ENCODE peak calls at places on chromosomes 4 and X, in five cellular contexts. One of them, this sample, is unnamed.

GRCh38 chr4:186202490-186203140 is 11.2 kb downstream of the CYP4V2 start:
- DNase-seq in mesenchymal stem cell: no peak
- DNase-seq in PC-9: no peak
- DNase-seq in tibial nerve: no peak
- DNase-seq in Peyer's patch: no peak
- DNase-seq in this sample: no peak

GRCh38 chrX:65072590-65072989 is 96.3 kb upstream of the ZC4H2 start:
- DNase-seq in mesenchymal stem cell: no peak
- DNase-seq in PC-9: no peak
- DNase-seq in tibial nerve: no peak
- DNase-seq in Peyer's patch: no peak
- DNase-seq in this sample: no peak

GRCh38 chr4:119510750-119511149 is 117.9 kb downstream of the PDE5A start:
- DNase-seq in mesenchymal stem cell: no peak
- DNase-seq in PC-9: no peak
- DNase-seq in tibial nerve: no peak
- DNase-seq in Peyer's patch: no peak
- DNase-seq in this sample: no peak

GRCh38 chr4:18343581-18343980 is 322.0 kb upstream of the LCORL start:
- DNase-seq in mesenchymal stem cell: no peak
- DNase-seq in PC-9: no peak
- DNase-seq in tibial nerve: no peak
- DNase-seq in Peyer's patch: no peak
- DNase-seq in this sample: no peak

GRCh38 chrX:124344246-124344645 is 2.1 kb upstream of the SH2D1A start:
- DNase-seq in mesenchymal stem cell: no peak
- DNase-seq in PC-9: no peak
- DNase-seq in tibial nerve: no peak
- DNase-seq in Peyer's patch: no peak
- DNase-seq in this sample: no peak

GRCh38 chr4:87150498-87151261 is 69.7 kb downstream of the KLHL8 start:
- DNase-seq in mesenchymal stem cell: peak
- DNase-seq in PC-9: peak
- DNase-seq in tibial nerve: peak
- DNase-seq in Peyer's patch: no peak
- DNase-seq in this sample: peak

GRCh38 chrX:118727686-118728339 is 407 bp downstream of the IL13RA1 start:
- DNase-seq in mesenchymal stem cell: peak
- DNase-seq in PC-9: peak
- DNase-seq in tibial nerve: no peak
- DNase-seq in Peyer's patch: peak
- DNase-seq in this sample: peak

GRCh38 chr4:94339779-94340178 is 2.9 kb downstream of the HPGDS start:
- DNase-seq in mesenchymal stem cell: no peak
- DNase-seq in PC-9: no peak
- DNase-seq in tibial nerve: no peak
- DNase-seq in Peyer's patch: no peak
- DNase-seq in this sample: no peak

GRCh38 chrX:116317409-116317808 is 119.0 kb upstream of the SLC6A14 start:
- DNase-seq in mesenchymal stem cell: peak
- DNase-seq in PC-9: no peak
- DNase-seq in tibial nerve: no peak
- DNase-seq in Peyer's patch: no peak
- DNase-seq in this sample: no peak

GRCh38 chr4:145882594-145882993 is 56.0 kb downstream of the ZNF827 start:
- DNase-seq in mesenchymal stem cell: no peak
- DNase-seq in PC-9: no peak
- DNase-seq in tibial nerve: no peak
- DNase-seq in Peyer's patch: no peak
- DNase-seq in this sample: no peak

GRCh38 chr4:47913858-47914218 is 545 bp downstream of the NFXL1 start:
- DNase-seq in mesenchymal stem cell: peak
- DNase-seq in PC-9: no peak
- DNase-seq in tibial nerve: no peak
- DNase-seq in Peyer's patch: no peak
- DNase-seq in this sample: peak

GRCh38 chrX:102345916-102346315 is 93.9 kb downstream of the NXF2B start:
- DNase-seq in mesenchymal stem cell: peak
- DNase-seq in PC-9: peak
- DNase-seq in tibial nerve: peak
- DNase-seq in Peyer's patch: peak
- DNase-seq in this sample: peak

DNA sequence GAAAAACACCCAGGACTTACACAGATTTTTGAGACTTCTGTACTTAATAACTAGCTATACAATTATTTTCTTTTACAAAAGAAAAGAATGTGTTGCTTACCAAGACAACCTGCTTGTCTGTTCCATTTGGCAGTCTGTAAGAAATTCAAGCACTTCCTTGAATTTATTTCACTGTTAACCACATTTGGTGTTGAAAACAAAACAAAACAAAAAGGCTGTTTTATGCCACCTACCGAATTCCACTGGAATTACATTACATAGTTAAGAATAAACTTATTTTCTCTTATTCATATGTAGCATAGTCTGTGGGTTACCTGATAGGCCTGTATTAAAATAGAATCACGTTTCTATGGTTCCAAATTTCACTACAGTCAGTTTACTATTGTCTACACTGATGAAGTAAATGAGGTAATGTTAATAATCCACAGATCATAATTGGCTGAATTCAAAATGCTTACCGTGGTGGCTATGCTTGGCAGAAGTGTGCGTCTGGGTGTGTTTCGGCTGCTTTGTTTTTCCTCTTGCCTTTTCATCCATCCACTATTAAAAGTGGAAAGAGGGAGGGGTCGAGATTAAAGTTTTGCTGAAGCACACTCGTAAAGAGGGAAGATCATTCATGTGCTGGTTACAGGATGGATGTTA is at the start of gene TLR1:
- DNase-seq in mesenchymal stem cell: peak
- DNase-seq in PC-9: no peak
- DNase-seq in tibial nerve: no peak
- DNase-seq in Peyer's patch: no peak
- DNase-seq in this sample: no peak
- H3K4me3 ChIP-seq in mesenchymal stem cell: peak
- H3K4me3 ChIP-seq in PC-9: no peak
- H3K4me3 ChIP-seq in tibial nerve: peak
- H3K4me3 ChIP-seq in Peyer's patch: peak
- H3K4me3 ChIP-seq in this sample: no peak

DNA sequence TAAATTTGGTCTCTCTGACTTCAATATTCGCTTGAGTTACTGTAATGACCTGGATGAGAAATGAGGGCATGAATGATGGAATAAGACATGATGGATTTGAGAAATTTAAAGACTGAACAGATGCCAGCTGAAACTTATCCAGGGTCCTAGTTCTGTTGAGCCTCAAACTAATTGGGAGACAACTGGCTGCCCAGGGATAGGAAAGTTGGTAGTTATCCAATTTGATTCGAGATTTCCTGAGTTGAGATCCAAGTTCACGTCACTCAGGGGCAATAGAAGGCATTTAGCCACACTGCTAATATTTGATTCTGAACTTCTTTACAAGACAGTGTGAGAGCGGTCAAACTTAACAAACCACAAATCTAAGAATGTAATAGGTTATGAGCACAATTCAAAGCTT is 159.0 kb upstream of the CXCL13 start:
- DNase-seq in mesenchymal stem cell: no peak
- DNase-seq in PC-9: no peak
- DNase-seq in tibial nerve: no peak
- DNase-seq in Peyer's patch: no peak
- DNase-seq in this sample: no peak
- H3K4me3 ChIP-seq in mesenchymal stem cell: no peak
- H3K4me3 ChIP-seq in PC-9: no peak
- H3K4me3 ChIP-seq in tibial nerve: no peak
- H3K4me3 ChIP-seq in Peyer's patch: no peak
- H3K4me3 ChIP-seq in this sample: no peak

DNA sequence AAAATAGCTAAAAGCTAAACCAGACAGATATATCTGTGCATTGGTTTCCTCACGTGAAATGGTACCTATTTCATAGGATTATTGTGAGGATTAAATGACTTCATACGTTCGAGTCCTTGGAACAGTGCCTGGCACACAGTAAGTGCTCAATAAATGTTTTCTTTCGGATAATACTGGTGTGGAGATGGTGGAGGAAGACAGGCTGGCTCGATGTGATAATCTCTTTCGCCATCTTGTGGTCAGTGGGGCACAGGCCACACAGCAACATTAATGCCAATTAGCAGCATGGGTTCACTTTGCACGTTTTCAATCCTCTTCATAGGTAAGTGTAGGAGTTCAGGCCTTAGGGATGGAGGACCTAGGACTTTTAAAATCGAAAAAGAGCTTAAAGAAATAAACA is 9.3 kb downstream of the PAGE4 start:
- DNase-seq in mesenchymal stem cell: peak
- DNase-seq in PC-9: peak
- DNase-seq in tibial nerve: peak
- DNase-seq in Peyer's patch: no peak
- DNase-seq in this sample: peak
- H3K4me3 ChIP-seq in mesenchymal stem cell: no peak
- H3K4me3 ChIP-seq in PC-9: no peak
- H3K4me3 ChIP-seq in tibial nerve: no peak
- H3K4me3 ChIP-seq in Peyer's patch: no peak
- H3K4me3 ChIP-seq in this sample: no peak

DNA sequence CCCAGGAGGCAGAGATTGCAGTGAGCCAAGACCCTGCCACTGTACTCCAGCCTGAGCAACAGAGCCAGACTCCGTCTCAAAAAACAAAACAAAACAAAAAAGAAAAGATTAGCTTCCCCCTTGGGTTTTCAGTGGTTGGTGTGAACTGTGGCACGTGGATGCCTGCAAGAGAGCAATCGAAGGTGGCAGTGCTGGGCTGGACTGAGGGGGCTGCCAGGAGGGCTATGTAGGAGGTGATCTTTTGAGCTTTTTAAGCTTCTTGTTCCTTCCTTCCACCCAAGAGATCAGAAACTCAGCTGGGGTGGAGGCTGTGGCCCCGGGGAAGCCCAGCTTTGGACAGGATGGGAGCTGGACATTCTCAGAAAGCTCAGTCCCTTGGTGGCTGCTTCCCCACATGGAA is 49.6 kb downstream of the PRPS1 start:
- DNase-seq in mesenchymal stem cell: peak
- DNase-seq in PC-9: no peak
- DNase-seq in tibial nerve: no peak
- DNase-seq in Peyer's patch: no peak
- DNase-seq in this sample: no peak
- H3K4me3 ChIP-seq in mesenchymal stem cell: no peak
- H3K4me3 ChIP-seq in PC-9: no peak
- H3K4me3 ChIP-seq in tibial nerve: no peak
- H3K4me3 ChIP-seq in Peyer's patch: no peak
- H3K4me3 ChIP-seq in this sample: no peak

GRCh38 chr4:140140566-140140965 is 13.4 kb downstream of the MAML3 start:
- DNase-seq in mesenchymal stem cell: no peak
- DNase-seq in PC-9: no peak
- DNase-seq in tibial nerve: no peak
- DNase-seq in Peyer's patch: no peak
- DNase-seq in this sample: no peak
- H3K4me3 ChIP-seq in mesenchymal stem cell: no peak
- H3K4me3 ChIP-seq in PC-9: no peak
- H3K4me3 ChIP-seq in tibial nerve: no peak
- H3K4me3 ChIP-seq in Peyer's patch: no peak
- H3K4me3 ChIP-seq in this sample: no peak

GRCh38 chrX:2928127-2928582 is 984 bp downstream of the ARSD start:
- DNase-seq in mesenchymal stem cell: no peak
- DNase-seq in PC-9: no peak
- DNase-seq in tibial nerve: peak
- DNase-seq in Peyer's patch: no peak
- DNase-seq in this sample: no peak
- H3K4me3 ChIP-seq in mesenchymal stem cell: peak
- H3K4me3 ChIP-seq in PC-9: no peak
- H3K4me3 ChIP-seq in tibial nerve: peak
- H3K4me3 ChIP-seq in Peyer's patch: peak
- H3K4me3 ChIP-seq in this sample: no peak

GRCh38 chr4:89838005-89838404 is 1.0 kb upstream of the SNCA start:
- DNase-seq in mesenchymal stem cell: peak
- DNase-seq in PC-9: no peak
- DNase-seq in tibial nerve: no peak
- DNase-seq in Peyer's patch: no peak
- DNase-seq in this sample: no peak
- H3K4me3 ChIP-seq in mesenchymal stem cell: peak
- H3K4me3 ChIP-seq in PC-9: peak
- H3K4me3 ChIP-seq in tibial nerve: peak
- H3K4me3 ChIP-seq in Peyer's patch: peak
- H3K4me3 ChIP-seq in this sample: peak

DNA sequence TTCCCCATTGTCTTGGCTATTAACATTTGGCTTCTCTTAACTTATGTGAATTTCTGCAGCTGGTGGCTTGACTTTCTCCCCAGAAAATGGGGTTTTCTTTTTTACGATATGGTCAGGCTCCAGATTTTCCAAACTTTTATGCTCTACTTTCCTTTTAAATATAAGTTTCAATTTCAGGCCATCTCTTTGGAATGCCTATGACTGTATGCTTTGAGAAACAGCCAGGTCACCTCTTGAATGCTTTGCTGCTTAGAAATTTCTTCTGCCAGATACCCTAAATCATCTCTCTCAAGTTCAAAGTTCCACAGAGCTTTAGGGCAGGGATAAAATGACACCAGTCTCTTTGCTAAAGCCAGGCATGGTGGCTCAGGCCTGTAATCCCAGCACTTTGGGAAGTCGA is 212.9 kb upstream of the SMIM31 start:
- DNase-seq in mesenchymal stem cell: no peak
- DNase-seq in PC-9: no peak
- DNase-seq in tibial nerve: no peak
- DNase-seq in Peyer's patch: no peak
- DNase-seq in this sample: no peak
- H3K4me3 ChIP-seq in mesenchymal stem cell: no peak
- H3K4me3 ChIP-seq in PC-9: no peak
- H3K4me3 ChIP-seq in tibial nerve: no peak
- H3K4me3 ChIP-seq in Peyer's patch: no peak
- H3K4me3 ChIP-seq in this sample: no peak

GRCh38 chrX:40947276-40947675 is 138.0 kb upstream of the USP9X start:
- DNase-seq in mesenchymal stem cell: peak
- DNase-seq in PC-9: no peak
- DNase-seq in tibial nerve: no peak
- DNase-seq in Peyer's patch: no peak
- DNase-seq in this sample: no peak

GRCh38 chrX:40953369-40953768 is 131.9 kb upstream of the USP9X start:
- DNase-seq in mesenchymal stem cell: no peak
- DNase-seq in PC-9: no peak
- DNase-seq in tibial nerve: no peak
- DNase-seq in Peyer's patch: no peak
- DNase-seq in this sample: no peak

GRCh38 chrX:40950546-40950945 is 134.7 kb upstream of the USP9X start:
- DNase-seq in mesenchymal stem cell: no peak
- DNase-seq in PC-9: no peak
- DNase-seq in tibial nerve: no peak
- DNase-seq in Peyer's patch: no peak
- DNase-seq in this sample: no peak

GRCh38 chrX:40949071-40949470 is 136.2 kb upstream of the USP9X start:
- DNase-seq in mesenchymal stem cell: no peak
- DNase-seq in PC-9: no peak
- DNase-seq in tibial nerve: no peak
- DNase-seq in Peyer's patch: no peak
- DNase-seq in this sample: no peak

GRCh38 chrX:40952855-40953254 is 132.4 kb upstream of the USP9X start:
- DNase-seq in mesenchymal stem cell: peak
- DNase-seq in PC-9: no peak
- DNase-seq in tibial nerve: no peak
- DNase-seq in Peyer's patch: no peak
- DNase-seq in this sample: no peak
- H3K4me3 ChIP-seq in mesenchymal stem cell: peak
- H3K4me3 ChIP-seq in PC-9: no peak
- H3K4me3 ChIP-seq in tibial nerve: no peak
- H3K4me3 ChIP-seq in Peyer's patch: peak
- H3K4me3 ChIP-seq in this sample: no peak